ENCODE peak calls at places on chromosomes 5 and 9, in eight cellular contexts. W is heart right ventricle, O is HCT116, G is prostate gland, V is suprapubic skin, N is tibial artery, Q is cardiac muscle cell, Z is upper lobe of right lung. F is an unnamed sample.

GRCh38 chr9:130480673-130481072 is 35.9 kb downstream of the ASS1 start:
- DNase-seq in N (no peak), W (no peak), Q (no peak), V (no peak), O (no peak), Z (no peak), G (no peak), F (no peak)

GRCh38 chr5:7453947-7454346 is 58.0 kb downstream of the ADCY2 start:
- DNase-seq in W (no peak), V (no peak), G (no peak), Z (no peak), Q (no peak), O (no peak), N (no peak), F (no peak)

GRCh38 chr5:143213851-143214363 is 189.6 kb downstream of the NR3C1 start:
- DNase-seq in G (no peak), W (no peak), N (no peak), V (no peak), O (no peak), Q (no peak), Z (no peak), F (no peak)

GRCh38 chr5:32462618-32463017 is 18.1 kb upstream of the ZFR start:
- DNase-seq in O (no peak), W (no peak), Z (no peak), N (no peak), G (no peak), Q (no peak), V (no peak), F (no peak)

GRCh38 chr9:17134843-17135577 is at the start of gene CNTLN:
- DNase-seq in Z (peak), O (peak), G (peak), N (peak), W (peak), Q (peak), V (peak), F (no peak)

GRCh38 chr9:92671323-92671722 is 1.4 kb upstream of the IPPK start:
- DNase-seq in N (peak), Q (peak), Z (peak), G (no peak), V (peak), O (peak), W (no peak), F (no peak)

GRCh38 chr5:1751026-1751863 is 48.4 kb downstream of the MRPL36 start:
- DNase-seq in G (no peak), V (no peak), O (no peak), Q (no peak), N (no peak), W (no peak), Z (peak), F (no peak)

GRCh38 chr9:126151031-126151670 is 175.5 kb upstream of the MVB12B start:
- DNase-seq in Z (peak), Q (peak), W (no peak), N (peak), O (no peak), G (no peak), V (no peak), F (peak)

GRCh38 chr9:33024126-33024965 is 727 bp upstream of the DNAJA1 start:
- DNase-seq in Q (peak), Z (no peak), G (no peak), N (no peak), O (peak), W (no peak), V (no peak), F (no peak)

GRCh38 chr5:82386576-82386975 is 108.4 kb upstream of the RPS23 start:
- DNase-seq in O (no peak), V (no peak), G (no peak), N (no peak), W (no peak), Z (no peak), Q (no peak), F (no peak)

GRCh38 chr5:168042284-168043080 is 249.0 kb upstream of the WWC1 start:
- DNase-seq in Z (no peak), Q (no peak), G (no peak), W (no peak), V (no peak), O (no peak), N (no peak), F (no peak)

GRCh38 chr5:13580058-13580457 is 364.4 kb downstream of the DNAH5 start:
- DNase-seq in O (no peak), G (no peak), Q (no peak), W (no peak), V (no peak), N (no peak), Z (no peak), F (no peak)

GRCh38 chr9:32589083-32589713 is 16.2 kb upstream of the NDUFB6 start:
- DNase-seq in O (peak), Z (no peak), V (no peak), W (no peak), Q (peak), G (no peak), N (no peak), F (peak)

GRCh38 chr9:6239048-6239461 is 23.4 kb downstream of the IL33 start:
- DNase-seq in Q (peak), N (no peak), Z (no peak), W (no peak), G (no peak), V (no peak), O (no peak), F (no peak)

GRCh38 chr9:104808030-104808614 is 44.2 kb downstream of the NIPSNAP3B start:
- DNase-seq in O (no peak), V (no peak), Z (no peak), G (no peak), Q (peak), N (no peak), W (peak), F (no peak)

GRCh38 chr5:174765540-174765939 is 41.2 kb downstream of the MSX2 start:
- DNase-seq in Z (no peak), V (no peak), G (no peak), N (no peak), Q (no peak), O (no peak), W (no peak), F (no peak)

GRCh38 chr5:54162184-54162583 is 148.2 kb downstream of the ARL15 start:
- DNase-seq in G (no peak), W (no peak), Q (no peak), O (no peak), N (no peak), V (no peak), Z (no peak), F (no peak)

GRCh38 chr5:159071382-159071781 is 28.3 kb downstream of the EBF1 start:
- DNase-seq in G (no peak), Z (no peak), W (no peak), N (no peak), O (no peak), V (no peak), Q (no peak), F (no peak)

GRCh38 chr5:17860660-17861315 is 226.5 kb downstream of the TAF11L14 start:
- DNase-seq in O (no peak), W (no peak), Z (no peak), V (no peak), G (no peak), N (no peak), Q (no peak), F (no peak)

GRCh38 chr5:83368317-83368716 is 103.2 kb upstream of the VCAN start:
- DNase-seq in W (peak), O (peak), G (no peak), Z (no peak), Q (peak), N (no peak), V (peak), F (no peak)

GRCh38 chr5:151947924-151948323 is 23.3 kb upstream of the GLRA1 start:
- DNase-seq in Q (no peak), V (no peak), Z (no peak), G (no peak), W (no peak), O (no peak), N (no peak), F (no peak)

GRCh38 chr9:18796871-18797270 is 236.1 kb downstream of the SAXO1 start:
- DNase-seq in O (no peak), V (no peak), Z (no peak), G (no peak), Q (no peak), N (no peak), W (no peak), F (no peak)

GRCh38 chr5:158858011-158858410 is 241.7 kb downstream of the EBF1 start:
- DNase-seq in O (no peak), N (no peak), V (no peak), Q (no peak), W (no peak), Z (no peak), G (no peak), F (no peak)

GRCh38 chr5:172096184-172096941 is 89.9 kb upstream of the FBXW11 start:
- DNase-seq in G (no peak), O (no peak), N (no peak), W (no peak), Q (no peak), V (no peak), Z (peak), F (no peak)

GRCh38 chr9:90872835-90873294 is 71.2 kb downstream of the SYK start:
- DNase-seq in V (no peak), O (no peak), W (no peak), N (no peak), Q (no peak), Z (no peak), G (no peak), F (no peak)

GRCh38 chr5:10297646-10298204 is 10.0 kb downstream of the CMBL start:
- DNase-seq in Z (no peak), V (no peak), W (no peak), O (no peak), N (no peak), G (no peak), Q (no peak), F (no peak)
- H3K27ac ChIP-seq in Z (no peak), V (no peak), W (no peak), O (no peak), N (no peak), G (no peak), Q (no peak), F (no peak)

GRCh38 chr9:137268538-137269201 is 8.9 kb upstream of the TOR4A start:
- DNase-seq in Q (no peak), G (no peak), V (peak), Z (no peak), W (no peak), O (no peak), N (no peak), F (no peak)
- H3K27ac ChIP-seq in Q (no peak), G (peak), V (peak), Z (peak), W (peak), O (no peak), N (peak), F (no peak)

GRCh38 chr9:87322840-87323635 is 174.6 kb upstream of the DAPK1 start:
- DNase-seq in Q (peak), G (no peak), W (no peak), N (no peak), Z (no peak), O (no peak), V (no peak), F (no peak)
- H3K27ac ChIP-seq in Q (no peak), G (no peak), W (no peak), N (no peak), Z (no peak), O (no peak), V (no peak), F (peak)

DNA sequence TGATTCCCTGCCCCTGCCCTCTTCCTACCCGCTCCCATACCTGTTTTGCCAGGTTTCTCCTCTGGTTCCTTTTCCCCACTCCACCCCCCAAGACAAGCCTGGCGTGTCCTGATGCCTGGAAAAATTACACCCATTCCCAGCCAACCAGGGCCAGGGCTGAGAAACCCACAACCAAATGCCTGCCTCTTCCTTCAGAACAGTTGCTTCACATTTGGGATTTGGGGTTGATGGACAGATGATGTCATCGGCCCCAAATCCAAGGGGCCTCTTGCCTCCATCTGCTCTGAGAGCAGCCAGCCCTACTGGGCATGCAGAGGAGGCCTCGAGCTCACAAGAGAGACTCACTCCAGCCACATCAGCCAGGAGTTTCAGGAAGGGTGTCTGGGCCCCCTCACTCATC is 8.8 kb upstream of the NEK6 start:
- DNase-seq in Q (peak), Z (no peak), V (peak), N (peak), O (no peak), W (no peak), G (no peak), F (no peak)
- H3K27ac ChIP-seq in Q (no peak), Z (no peak), V (no peak), N (no peak), O (no peak), W (no peak), G (no peak), F (no peak)

GRCh38 chr5:16522096-16522495 is 56.5 kb upstream of the ZNF622 start:
- DNase-seq in W (no peak), O (no peak), Q (no peak), G (no peak), V (no peak), Z (no peak), N (no peak), F (no peak)
- H3K27ac ChIP-seq in W (peak), O (no peak), Q (peak), G (no peak), V (no peak), Z (no peak), N (no peak), F (no peak)

DNA sequence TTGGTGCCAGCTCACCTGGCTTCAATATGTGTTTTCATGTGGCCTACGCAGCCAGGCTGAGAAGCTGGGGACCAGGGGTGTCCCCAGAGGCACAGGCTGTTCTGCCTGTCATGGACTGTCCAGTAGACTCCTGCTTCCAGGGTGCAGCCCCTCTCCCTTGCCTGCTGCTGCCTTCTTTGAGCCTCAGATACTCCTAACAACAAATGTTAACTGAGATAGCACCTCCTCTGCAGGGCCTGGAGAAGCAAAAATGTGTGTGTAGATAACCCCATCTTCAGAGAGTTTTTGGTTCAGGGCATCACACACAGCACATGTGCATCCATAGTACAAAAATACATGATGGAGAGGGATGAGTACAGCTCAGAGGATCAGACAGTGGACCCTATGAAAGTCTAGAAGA is 5.9 kb downstream of the TNFAIP8 start:
- DNase-seq in G (no peak), O (no peak), Q (no peak), Z (no peak), N (no peak), V (no peak), W (no peak), F (no peak)
- H3K27ac ChIP-seq in G (no peak), O (no peak), Q (no peak), Z (peak), N (peak), V (peak), W (no peak), F (no peak)

DNA sequence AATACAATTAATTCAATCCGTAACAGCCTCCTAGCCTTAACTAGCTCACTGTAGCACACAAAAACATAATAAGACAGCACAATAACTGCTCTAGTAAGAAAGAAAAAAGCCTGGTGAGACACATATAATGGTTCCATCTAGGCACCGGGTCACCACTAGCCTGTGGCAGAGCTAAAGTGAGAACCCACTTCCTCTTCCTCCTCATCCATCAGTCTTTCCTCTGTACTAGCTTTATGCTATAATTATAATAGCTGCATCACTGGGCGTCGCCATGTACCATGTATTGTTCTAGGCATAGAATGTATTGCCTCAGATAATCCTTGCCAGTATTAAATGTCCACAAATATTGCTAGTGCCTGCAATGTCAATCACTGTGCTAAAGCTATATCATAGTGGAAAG is 23.1 kb downstream of the ADRB2 start:
- DNase-seq in G (no peak), O (no peak), V (no peak), Q (no peak), W (no peak), N (no peak), Z (no peak), F (no peak)
- H3K27ac ChIP-seq in G (no peak), O (no peak), V (no peak), Q (no peak), W (no peak), N (no peak), Z (no peak), F (no peak)

DNA sequence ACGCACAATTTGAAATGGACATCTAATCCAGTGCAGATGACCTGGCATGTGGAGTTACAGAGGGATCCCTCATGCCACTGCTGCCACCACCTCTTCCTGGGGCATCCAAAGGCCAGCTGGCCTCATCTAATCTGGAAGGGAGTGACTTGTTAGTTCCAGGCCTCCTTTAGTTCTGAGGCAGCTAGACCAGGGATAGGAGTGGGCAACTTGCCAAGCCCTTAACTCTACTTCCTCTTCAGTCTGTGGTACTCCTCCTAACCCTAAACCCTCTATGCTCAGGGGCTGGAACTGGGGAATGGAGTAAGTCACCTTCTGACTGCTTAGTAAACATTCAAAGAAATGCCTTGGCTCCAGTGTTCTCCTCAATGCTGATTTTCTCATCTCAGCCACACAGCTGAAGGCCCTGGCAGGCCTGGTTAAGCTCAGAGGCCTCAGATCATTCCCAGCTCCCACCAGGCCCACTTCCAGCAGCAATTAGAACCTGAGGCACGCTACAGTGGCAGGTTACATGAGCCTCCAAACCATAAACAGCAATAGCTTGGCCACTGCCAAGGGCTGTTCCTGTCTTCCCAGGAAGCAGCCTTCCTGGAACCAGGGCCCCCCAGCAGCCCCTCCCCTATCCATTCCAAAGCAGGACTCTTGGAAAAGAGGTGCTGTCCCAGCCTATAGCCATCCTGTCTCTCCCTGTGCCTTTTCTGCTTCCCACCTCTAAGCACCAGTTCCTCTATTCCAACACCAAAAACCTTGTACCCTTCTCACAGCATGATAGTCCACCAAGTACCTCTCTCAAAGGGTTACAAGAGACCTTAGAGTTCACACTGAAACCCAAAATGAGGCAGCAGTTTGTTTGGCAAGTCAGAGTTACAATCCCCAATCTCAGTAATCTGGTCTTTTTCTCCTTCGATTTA is 2.0 kb downstream of the EIF4EBP3 start:
- DNase-seq in O (no peak), N (no peak), V (peak), Z (no peak), Q (peak), G (peak), W (peak), F (no peak)
- H3K27ac ChIP-seq in O (peak), N (peak), V (peak), Z (peak), Q (peak), G (peak), W (peak), F (peak)

GRCh38 chr9:107276966-107277710 is 5.9 kb upstream of the RAD23B start:
- DNase-seq in Z (no peak), O (no peak), N (no peak), W (no peak), G (no peak), Q (peak), V (no peak), F (no peak)

GRCh38 chr9:107275530-107275929 is 7.5 kb upstream of the RAD23B start:
- DNase-seq in N (no peak), W (no peak), Z (no peak), Q (no peak), V (no peak), G (no peak), O (no peak), F (no peak)

GRCh38 chr9:107273634-107274033 is 9.4 kb upstream of the RAD23B start:
- DNase-seq in Z (no peak), O (no peak), N (no peak), G (no peak), Q (no peak), V (no peak), W (no peak), F (no peak)

GRCh38 chr9:107274096-107274495 is 9.0 kb upstream of the RAD23B start:
- DNase-seq in N (no peak), Q (no peak), V (no peak), Z (no peak), W (no peak), G (no peak), O (no peak), F (no peak)

GRCh38 chr9:107274953-107275422 is 8.1 kb upstream of the RAD23B start:
- DNase-seq in W (no peak), Q (peak), Z (no peak), O (peak), N (no peak), V (no peak), G (no peak), F (no peak)
- H3K27ac ChIP-seq in W (no peak), Q (no peak), Z (no peak), O (peak), N (no peak), V (no peak), G (no peak), F (no peak)

DNA sequence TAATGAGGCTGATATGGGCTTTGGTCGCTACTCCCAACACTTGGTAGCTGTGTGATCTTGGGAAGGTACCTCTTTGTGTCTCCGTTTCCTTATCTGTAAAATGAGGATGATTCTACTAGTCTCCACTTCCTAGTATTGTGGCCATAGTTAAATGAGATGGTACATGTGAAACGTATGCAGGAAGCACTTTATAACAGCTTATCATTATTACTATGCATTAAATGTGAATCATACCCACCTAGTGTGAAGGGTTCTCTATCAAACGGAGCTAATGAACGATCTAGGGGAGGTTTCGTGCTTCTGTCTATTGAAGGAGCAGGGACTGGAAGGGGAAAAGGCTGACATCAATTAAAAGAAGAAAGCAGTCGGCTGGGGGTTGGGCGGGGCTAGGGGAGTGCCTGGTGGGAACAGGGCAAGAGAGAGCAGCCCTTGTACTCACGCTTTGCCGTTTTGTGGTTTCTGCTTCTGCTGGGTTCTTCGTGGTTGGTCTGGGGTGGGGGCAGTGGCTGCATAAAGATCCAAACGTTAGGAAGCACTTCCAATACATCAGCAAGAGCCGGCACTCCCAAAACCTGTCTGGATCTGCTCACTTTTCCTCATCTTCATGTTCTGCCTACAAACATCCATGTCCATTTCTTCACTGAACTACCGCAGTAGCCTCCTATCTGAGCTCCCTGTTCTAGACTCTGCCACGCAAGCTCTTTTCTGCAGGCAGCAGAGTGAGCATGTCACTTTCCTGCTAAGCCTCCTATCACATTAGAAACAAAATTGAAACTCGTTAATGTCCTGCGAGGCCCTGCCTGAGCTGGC is 30.8 kb downstream of the LCP2 start:
- DNase-seq in G (no peak), W (no peak), O (no peak), Z (no peak), Q (no peak), V (peak), N (no peak), F (no peak)
- H3K27ac ChIP-seq in G (peak), W (no peak), O (no peak), Z (peak), Q (no peak), V (peak), N (no peak), F (no peak)